ENCODE peak calls at places on chromosomes 4 and X, in nine cellular contexts. One of them, this sample, is unnamed. For H3K4me1, the result is how much of the 10 kb centered on the place peaks cover.

GRCh38 chr4:168942985-168943384 is 67.1 kb downstream of the CBR4 start:
- DNase-seq in IMR-90: no peak
- DNase-seq in neural progenitor cell: no peak
- DNase-seq in endothelial cell of umbilical vein: no peak
- DNase-seq in astrocyte: no peak
- DNase-seq in endodermal cell: peak
- DNase-seq in HCT116: peak
- DNase-seq in mesenchymal stem cell: no peak
- DNase-seq in GM23248: no peak
- DNase-seq in this sample: no peak

GRCh38 chr4:14143892-14144291 is 516.4 kb upstream of the BOD1L1 start:
- DNase-seq in IMR-90: peak
- DNase-seq in neural progenitor cell: no peak
- DNase-seq in endothelial cell of umbilical vein: no peak
- DNase-seq in astrocyte: no peak
- DNase-seq in endodermal cell: no peak
- DNase-seq in HCT116: no peak
- DNase-seq in mesenchymal stem cell: no peak
- DNase-seq in GM23248: no peak
- DNase-seq in this sample: no peak

GRCh38 chr4:47615385-47615784 is 130.3 kb downstream of the ATP10D start:
- DNase-seq in IMR-90: peak
- DNase-seq in neural progenitor cell: no peak
- DNase-seq in endothelial cell of umbilical vein: no peak
- DNase-seq in astrocyte: peak
- DNase-seq in endodermal cell: no peak
- DNase-seq in HCT116: no peak
- DNase-seq in mesenchymal stem cell: no peak
- DNase-seq in GM23248: peak
- DNase-seq in this sample: peak

GRCh38 chr4:102501176-102501634 is at the start of gene NFKB1:
- DNase-seq in IMR-90: peak
- DNase-seq in neural progenitor cell: peak
- DNase-seq in endothelial cell of umbilical vein: peak
- DNase-seq in astrocyte: peak
- DNase-seq in endodermal cell: no peak
- DNase-seq in HCT116: no peak
- DNase-seq in mesenchymal stem cell: peak
- DNase-seq in GM23248: peak
- DNase-seq in this sample: peak

GRCh38 chr4:177250056-177250696 is 59.5 kb upstream of the NEIL3 start:
- DNase-seq in IMR-90: peak
- DNase-seq in neural progenitor cell: peak
- DNase-seq in endothelial cell of umbilical vein: peak
- DNase-seq in astrocyte: peak
- DNase-seq in endodermal cell: peak
- DNase-seq in HCT116: peak
- DNase-seq in mesenchymal stem cell: peak
- DNase-seq in GM23248: peak
- DNase-seq in this sample: peak

GRCh38 chr4:108492816-108493595 is 127.4 kb upstream of the RPL34 start:
- DNase-seq in IMR-90: peak
- DNase-seq in neural progenitor cell: peak
- DNase-seq in endothelial cell of umbilical vein: no peak
- DNase-seq in astrocyte: peak
- DNase-seq in endodermal cell: peak
- DNase-seq in HCT116: peak
- DNase-seq in mesenchymal stem cell: peak
- DNase-seq in GM23248: peak
- DNase-seq in this sample: peak

GRCh38 chr4:82044141-82044993 is 329.4 kb downstream of the HNRNPD start:
- DNase-seq in IMR-90: peak
- DNase-seq in neural progenitor cell: peak
- DNase-seq in endothelial cell of umbilical vein: no peak
- DNase-seq in astrocyte: peak
- DNase-seq in endodermal cell: peak
- DNase-seq in HCT116: no peak
- DNase-seq in mesenchymal stem cell: peak
- DNase-seq in GM23248: peak
- DNase-seq in this sample: peak

GRCh38 chrX:80216086-80216485 is 201.5 kb downstream of the TBX22 start:
- DNase-seq in IMR-90: no peak
- DNase-seq in neural progenitor cell: no peak
- DNase-seq in endothelial cell of umbilical vein: no peak
- DNase-seq in astrocyte: no peak
- DNase-seq in endodermal cell: no peak
- DNase-seq in HCT116: no peak
- DNase-seq in mesenchymal stem cell: no peak
- DNase-seq in GM23248: peak
- DNase-seq in this sample: no peak

GRCh38 chr4:54678826-54679225 is 21.1 kb downstream of the KIT start:
- DNase-seq in IMR-90: no peak
- DNase-seq in neural progenitor cell: peak
- DNase-seq in endothelial cell of umbilical vein: no peak
- DNase-seq in astrocyte: no peak
- DNase-seq in endodermal cell: no peak
- DNase-seq in HCT116: no peak
- DNase-seq in mesenchymal stem cell: no peak
- DNase-seq in GM23248: no peak
- DNase-seq in this sample: no peak

GRCh38 chr4:53016099-53016498 is 154.0 kb downstream of the RASL11B start:
- DNase-seq in IMR-90: no peak
- DNase-seq in neural progenitor cell: no peak
- DNase-seq in endothelial cell of umbilical vein: no peak
- DNase-seq in astrocyte: no peak
- DNase-seq in endodermal cell: no peak
- DNase-seq in HCT116: no peak
- DNase-seq in mesenchymal stem cell: no peak
- DNase-seq in GM23248: peak
- DNase-seq in this sample: no peak
- H3K4me1 ChIP-seq in IMR-90: under half
- H3K4me1 ChIP-seq in neural progenitor cell: under half
- H3K4me1 ChIP-seq in endothelial cell of umbilical vein: under half
- H3K4me1 ChIP-seq in astrocyte: under half
- H3K4me1 ChIP-seq in endodermal cell: under half
- H3K4me1 ChIP-seq in HCT116: under half
- H3K4me1 ChIP-seq in mesenchymal stem cell: under half
- H3K4me1 ChIP-seq in GM23248: half or more
- H3K4me1 ChIP-seq in this sample: under half

DNA sequence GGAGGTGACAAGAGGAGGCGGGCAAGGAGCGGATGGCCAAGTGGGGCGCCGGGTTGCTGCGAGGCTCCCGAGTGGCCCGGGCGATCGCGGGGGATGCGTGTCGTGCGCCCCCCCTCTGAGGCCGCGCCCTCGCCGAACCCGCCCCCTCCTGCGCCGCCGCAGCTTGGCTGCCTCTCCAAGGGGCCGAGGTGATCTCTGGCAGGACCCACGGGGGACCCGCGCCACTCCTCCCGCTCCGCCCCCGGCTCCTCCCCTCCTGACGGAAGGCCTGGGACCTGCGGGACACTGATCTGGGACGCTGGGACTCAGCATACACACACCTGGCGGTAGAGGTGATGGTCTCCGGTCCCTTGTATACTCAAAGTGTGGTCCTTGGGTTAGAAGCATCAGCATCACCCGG is 21.9 kb upstream of the FAM47C start:
- DNase-seq in IMR-90: no peak
- DNase-seq in neural progenitor cell: peak
- DNase-seq in endothelial cell of umbilical vein: no peak
- DNase-seq in astrocyte: no peak
- DNase-seq in endodermal cell: peak
- DNase-seq in HCT116: no peak
- DNase-seq in mesenchymal stem cell: no peak
- DNase-seq in GM23248: no peak
- DNase-seq in this sample: no peak
- H3K9ac ChIP-seq in IMR-90: no peak
- H3K9ac ChIP-seq in neural progenitor cell: no peak
- H3K9ac ChIP-seq in endothelial cell of umbilical vein: no peak
- H3K9ac ChIP-seq in astrocyte: no peak
- H3K9ac ChIP-seq in endodermal cell: no peak
- H3K9ac ChIP-seq in HCT116: no peak
- H3K9ac ChIP-seq in mesenchymal stem cell: no peak
- H3K9ac ChIP-seq in GM23248: no peak
- H3K9ac ChIP-seq in this sample: no peak

GRCh38 chrX:24189490-24189889 is 40.0 kb downstream of the ZFX start:
- DNase-seq in IMR-90: no peak
- DNase-seq in neural progenitor cell: no peak
- DNase-seq in endothelial cell of umbilical vein: no peak
- DNase-seq in astrocyte: no peak
- DNase-seq in endodermal cell: no peak
- DNase-seq in HCT116: no peak
- DNase-seq in mesenchymal stem cell: no peak
- DNase-seq in GM23248: no peak
- DNase-seq in this sample: no peak
- H3K4me1 ChIP-seq in IMR-90: under half
- H3K4me1 ChIP-seq in neural progenitor cell: under half
- H3K4me1 ChIP-seq in endothelial cell of umbilical vein: under half
- H3K4me1 ChIP-seq in astrocyte: under half
- H3K4me1 ChIP-seq in endodermal cell: under half
- H3K4me1 ChIP-seq in HCT116: under half
- H3K4me1 ChIP-seq in mesenchymal stem cell: under half
- H3K4me1 ChIP-seq in GM23248: under half
- H3K4me1 ChIP-seq in this sample: under half

DNA sequence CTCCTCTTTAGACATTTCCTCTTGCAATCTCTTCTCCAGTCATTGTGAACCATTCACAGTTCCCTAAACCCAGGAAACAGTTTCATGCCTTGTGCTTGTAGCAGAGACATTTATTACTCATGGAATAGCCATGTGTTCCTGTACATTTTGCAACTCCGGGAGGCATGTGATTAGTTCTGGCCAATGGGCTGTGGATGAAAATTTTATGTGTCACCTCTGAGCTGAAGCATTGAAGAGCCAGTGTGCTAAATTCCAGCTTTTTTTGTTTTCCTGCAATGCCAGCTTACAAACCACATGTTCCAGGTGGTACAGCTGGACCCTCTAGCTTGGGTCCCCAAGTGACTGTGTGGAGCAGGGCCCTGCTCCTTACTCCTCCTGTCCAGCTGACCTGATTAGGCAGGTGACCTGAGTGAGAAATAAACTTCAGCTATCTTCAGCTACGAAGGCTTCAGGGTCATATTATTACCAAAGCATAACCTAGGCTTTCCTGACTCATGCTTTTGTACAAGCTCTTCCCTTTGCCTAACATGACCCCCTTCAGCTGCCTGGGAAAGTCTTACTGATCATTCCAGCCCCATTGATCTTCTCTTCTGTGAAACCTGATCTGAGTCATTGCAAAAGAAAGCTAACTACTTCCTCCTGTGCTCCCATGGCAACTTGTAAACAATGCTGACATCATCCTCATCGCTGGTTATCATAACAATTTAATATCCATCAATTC is 200.4 kb downstream of the PTTG2 start:
- DNase-seq in IMR-90: peak
- DNase-seq in neural progenitor cell: peak
- DNase-seq in endothelial cell of umbilical vein: peak
- DNase-seq in astrocyte: peak
- DNase-seq in endodermal cell: peak
- DNase-seq in HCT116: peak
- DNase-seq in mesenchymal stem cell: peak
- DNase-seq in GM23248: peak
- DNase-seq in this sample: peak
- H3K9ac ChIP-seq in IMR-90: no peak
- H3K9ac ChIP-seq in neural progenitor cell: no peak
- H3K9ac ChIP-seq in endothelial cell of umbilical vein: peak
- H3K9ac ChIP-seq in astrocyte: peak
- H3K9ac ChIP-seq in endodermal cell: no peak
- H3K9ac ChIP-seq in HCT116: peak
- H3K9ac ChIP-seq in mesenchymal stem cell: peak
- H3K9ac ChIP-seq in GM23248: peak
- H3K9ac ChIP-seq in this sample: peak

DNA sequence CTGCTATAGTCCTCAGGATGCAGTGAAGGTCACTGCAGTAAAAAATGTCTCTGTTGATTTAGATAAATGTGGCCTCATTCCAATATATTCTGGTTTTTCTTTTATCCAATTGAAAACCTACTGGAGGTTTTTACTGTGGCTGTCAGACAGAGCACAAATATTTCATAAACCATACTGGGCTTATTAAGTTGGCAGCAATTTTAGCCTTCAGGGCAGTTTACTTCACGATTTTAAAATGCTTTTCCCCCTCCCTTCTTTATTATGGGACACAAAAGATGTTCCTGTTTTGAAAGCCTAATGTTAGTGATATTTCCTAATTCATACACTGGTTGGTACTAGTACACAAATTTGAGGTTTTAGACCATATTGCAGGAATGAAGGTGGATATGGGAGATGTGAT is 939.4 kb downstream of the C4orf33 start:
- DNase-seq in IMR-90: no peak
- DNase-seq in neural progenitor cell: no peak
- DNase-seq in endothelial cell of umbilical vein: no peak
- DNase-seq in astrocyte: no peak
- DNase-seq in endodermal cell: no peak
- DNase-seq in HCT116: no peak
- DNase-seq in mesenchymal stem cell: no peak
- DNase-seq in GM23248: no peak
- DNase-seq in this sample: no peak
- H3K4me1 ChIP-seq in IMR-90: under half
- H3K4me1 ChIP-seq in neural progenitor cell: under half
- H3K4me1 ChIP-seq in endothelial cell of umbilical vein: under half
- H3K4me1 ChIP-seq in astrocyte: under half
- H3K4me1 ChIP-seq in endodermal cell: under half
- H3K4me1 ChIP-seq in HCT116: under half
- H3K4me1 ChIP-seq in mesenchymal stem cell: under half
- H3K4me1 ChIP-seq in GM23248: under half
- H3K4me1 ChIP-seq in this sample: under half

GRCh38 chr4:37706032-37706431 is 19.9 kb upstream of the RELL1 start:
- DNase-seq in IMR-90: no peak
- DNase-seq in neural progenitor cell: no peak
- DNase-seq in endothelial cell of umbilical vein: no peak
- DNase-seq in astrocyte: no peak
- DNase-seq in endodermal cell: no peak
- DNase-seq in HCT116: no peak
- DNase-seq in mesenchymal stem cell: no peak
- DNase-seq in GM23248: no peak
- DNase-seq in this sample: no peak
- H3K9ac ChIP-seq in IMR-90: no peak
- H3K9ac ChIP-seq in neural progenitor cell: no peak
- H3K9ac ChIP-seq in endothelial cell of umbilical vein: no peak
- H3K9ac ChIP-seq in astrocyte: no peak
- H3K9ac ChIP-seq in endodermal cell: no peak
- H3K9ac ChIP-seq in HCT116: no peak
- H3K9ac ChIP-seq in mesenchymal stem cell: no peak
- H3K9ac ChIP-seq in GM23248: no peak
- H3K9ac ChIP-seq in this sample: no peak

DNA sequence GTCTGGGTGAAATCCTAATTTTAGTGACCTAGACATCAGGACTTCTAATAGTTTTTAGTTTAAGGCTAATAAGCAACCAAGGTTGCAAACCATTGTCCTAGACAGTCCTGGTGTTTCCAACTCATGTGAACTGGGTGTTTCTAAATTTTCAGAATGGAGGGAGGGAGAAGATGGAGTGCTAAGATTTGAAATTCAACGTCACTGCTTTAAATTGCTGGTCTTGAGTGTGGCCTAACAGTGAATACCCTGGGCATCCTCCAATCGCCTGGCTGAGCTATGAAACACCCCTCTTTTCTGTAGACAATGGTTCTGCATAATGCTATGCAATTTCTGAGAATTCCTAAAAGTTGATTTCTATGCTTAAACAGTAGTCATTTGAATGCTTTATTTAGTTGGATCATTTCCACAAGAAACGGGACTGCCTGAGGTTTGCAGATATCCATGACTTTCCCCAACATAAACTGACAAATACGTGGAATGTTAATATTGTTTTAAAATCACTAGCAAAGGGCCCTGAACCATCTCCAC is 1.2 kb downstream of the FBXL5 start:
- DNase-seq in IMR-90: peak
- DNase-seq in neural progenitor cell: peak
- DNase-seq in endothelial cell of umbilical vein: peak
- DNase-seq in astrocyte: peak
- DNase-seq in endodermal cell: no peak
- DNase-seq in HCT116: no peak
- DNase-seq in mesenchymal stem cell: peak
- DNase-seq in GM23248: peak
- DNase-seq in this sample: peak
- H3K4me1 ChIP-seq in IMR-90: under half
- H3K4me1 ChIP-seq in neural progenitor cell: under half
- H3K4me1 ChIP-seq in endothelial cell of umbilical vein: under half
- H3K4me1 ChIP-seq in astrocyte: under half
- H3K4me1 ChIP-seq in endodermal cell: under half
- H3K4me1 ChIP-seq in HCT116: under half
- H3K4me1 ChIP-seq in mesenchymal stem cell: under half
- H3K4me1 ChIP-seq in GM23248: under half
- H3K4me1 ChIP-seq in this sample: under half